ENCODE peak calls at places on chromosomes 7 and 10, in four cellular contexts. A is H9, B is H1, M is mesendoderm. H is an unnamed sample.

GRCh38 chr7:157442456-157442855 is 105.7 kb downstream of the DNAJB6 start:
- DNase-seq in A (no peak), B (peak; percentile 24), M (no peak), H (no peak)

GRCh38 chr7:30633223-30633622 is 38.5 kb downstream of the GARS1 start:
- DNase-seq in A (no peak), B (no peak), M (no peak), H (no peak)

GRCh38 chr10:49177391-49178355 is 10.5 kb downstream of the TMEM273 start:
- DNase-seq in A (no peak), B (no peak), M (no peak), H (peak; percentile 96)

GRCh38 chr10:84114088-84114667 is 25.1 kb upstream of the GHITM start:
- DNase-seq in A (no peak), B (peak; percentile 50), M (peak; percentile 49), H (no peak)

GRCh38 chr10:625335-625699 is 64.2 kb downstream of the DIP2C start:
- DNase-seq in A (no peak), B (no peak), M (no peak), H (no peak)

GRCh38 chr10:49252313-49253034 is 46.5 kb upstream of the C10orf71 start:
- DNase-seq in A (no peak), B (no peak), M (no peak), H (no peak)

GRCh38 chr10:132023092-132023811 is 41.5 kb upstream of the BNIP3 start:
- DNase-seq in A (peak; percentile 85), B (peak; percentile 94), M (peak; percentile 79), H (peak; percentile 72)

GRCh38 chr10:26770069-26770468 is 72.6 kb downstream of the PDSS1 start:
- DNase-seq in A (no peak), B (no peak), M (no peak), H (no peak)

GRCh38 chr7:120170384-120170783 is 102.6 kb upstream of the KCND2 start:
- DNase-seq in A (no peak), B (no peak), M (no peak), H (no peak)

GRCh38 chr7:114087674-114088539 is 169.1 kb upstream of the PPP1R3A start:
- DNase-seq in A (peak; percentile 52), B (peak; percentile 63), M (peak; percentile 67), H (no peak)

GRCh38 chr7:81926154-81926553 is 156.3 kb upstream of the HGF start:
- DNase-seq in A (no peak), B (no peak), M (no peak), H (peak; percentile 39)

GRCh38 chr10:74282151-74282852 is 131.3 kb downstream of the ADK start:
- DNase-seq in A (no peak), B (no peak), M (no peak), H (peak; percentile 69)

GRCh38 chr10:100009793-100010676 is at the start of gene DNMBP:
- DNase-seq in A (peak; percentile 85), B (peak; percentile 92), M (peak; percentile 91), H (peak; percentile 79)

GRCh38 chr7:27608776-27609495 is 53.7 kb downstream of the HIBADH start:
- DNase-seq in A (no peak), B (no peak), M (peak; percentile 41), H (no peak)

GRCh38 chr7:50317697-50318640 is 13.5 kb downstream of the IKZF1 start:
- DNase-seq in A (no peak), B (no peak), M (no peak), H (no peak)

GRCh38 chr7:90250601-90251303 is 5.8 kb downstream of the CFAP69 start:
- DNase-seq in A (no peak), B (no peak), M (peak; percentile 33), H (peak; percentile 40)

GRCh38 chr10:8297107-8297506 is 242.6 kb downstream of the GATA3 start:
- DNase-seq in A (no peak), B (no peak), M (no peak), H (no peak)

GRCh38 chr7:155198901-155199845 is 98.5 kb upstream of the INSIG1 start:
- DNase-seq in A (no peak), B (no peak), M (no peak), H (peak; percentile 88)

GRCh38 chr10:79178614-79179403 is 110.0 kb downstream of the ZMIZ1 start:
- DNase-seq in A (no peak), B (no peak), M (peak; percentile 92), H (peak; percentile 93)

GRCh38 chr7:97772034-97772891 is 40.4 kb downstream of the TAC1 start:
- DNase-seq in A (no peak), B (no peak), M (no peak), H (no peak)

GRCh38 chr10:72784551-72785421 is 92.8 kb downstream of the MCU start:
- DNase-seq in A (no peak), B (no peak), M (peak; percentile 94), H (peak; percentile 92)

GRCh38 chr10:124864421-124865193 is 63.0 kb downstream of the ABRAXAS2 start:
- DNase-seq in A (no peak), B (no peak), M (peak; percentile 48), H (no peak)

GRCh38 chr7:117385340-117386124 is 41.8 kb downstream of the ASZ1 start:
- DNase-seq in A (no peak), B (no peak), M (no peak), H (peak; percentile 53)

GRCh38 chr7:120554960-120555571 is 282.1 kb downstream of the KCND2 start:
- DNase-seq in A (peak; percentile 39), B (peak; percentile 56), M (peak; percentile 71), H (peak; percentile 47)

GRCh38 chr7:143931739-143932138 is 3.3 kb upstream of the OR2F2 start:
- DNase-seq in A (no peak), B (no peak), M (no peak), H (peak; percentile 35)

GRCh38 chr7:51226916-51227535 is 89.6 kb downstream of the COBL start:
- DNase-seq in A (no peak), B (no peak), M (no peak), H (no peak)

GRCh38 chr7:30735631-30736030 is 16.3 kb upstream of the INMT start:
- DNase-seq in A (no peak), B (no peak), M (no peak), H (no peak)

GRCh38 chr7:156121956-156122355 is 309.7 kb upstream of the SHH start:
- DNase-seq in A (no peak), B (no peak), M (no peak), H (no peak)

GRCh38 chr7:36198854-36199266 is 45.8 kb downstream of the EEPD1 start:
- DNase-seq in A (no peak), B (no peak), M (no peak), H (peak; percentile 50)

GRCh38 chr10:92291610-92291859 is 568 bp downstream of the MARCHF5 start:
- DNase-seq in A (no peak), B (no peak), M (peak; percentile 59), H (no peak)

GRCh38 chr7:38858281-38858884 is 50.6 kb downstream of the VPS41 start:
- DNase-seq in A (no peak), B (no peak), M (peak; percentile 39), H (peak; percentile 81)

GRCh38 chr7:44581426-44581906 is 565 bp downstream of the TMED4 start:
- DNase-seq in A (no peak), B (no peak), M (peak; percentile 22), H (no peak)

GRCh38 chr7:126303926-126304325 is 948.8 kb downstream of the GRM8 start:
- DNase-seq in A (no peak), B (no peak), M (no peak), H (no peak)

GRCh38 chr10:14010083-14010551 is 320.6 kb downstream of the FRMD4A start:
- DNase-seq in A (no peak), B (no peak), M (peak; percentile 63), H (peak; percentile 86)

GRCh38 chr10:110237894-110238480 is 30.6 kb downstream of the MXI1 start:
- DNase-seq in A (no peak), B (no peak), M (no peak), H (no peak)

DNA sequence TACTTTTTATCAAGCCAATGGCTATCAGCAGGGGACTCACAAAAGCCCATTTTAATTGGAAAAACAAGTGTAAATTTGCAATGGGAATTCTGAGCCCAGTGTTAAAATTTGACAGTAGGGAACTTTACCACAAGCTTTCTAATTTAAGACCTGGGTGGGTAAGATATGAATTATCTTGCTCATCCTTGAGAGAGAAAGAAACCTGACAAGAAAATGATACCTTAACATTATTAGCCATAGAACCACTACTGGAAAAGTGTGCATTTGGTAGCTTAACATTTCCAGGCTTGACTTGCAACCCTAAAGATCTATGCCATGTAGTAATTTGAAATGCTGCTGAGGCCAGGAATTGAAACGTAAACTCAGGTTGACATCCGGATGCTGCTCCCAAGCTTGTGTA is 2.7 kb upstream of the ST8SIA6 start:
- DNase-seq in A (no peak), B (no peak), M (no peak), H (no peak)
- H4K5ac ChIP-seq in A (no peak overlapping the region), B (no peak overlapping the region), M (no peak overlapping the region), H (no peak overlapping the region)

GRCh38 chr10:102631525-102632393 is 12.5 kb upstream of the TRIM8 start:
- DNase-seq in A (no peak), B (no peak), M (no peak), H (no peak)
- H2BK120ac ChIP-seq in A (no peak overlapping the region), B (no peak overlapping the region), M (no peak overlapping the region), H (peak overlapping the region; percentile 99)

GRCh38 chr7:111196655-111197054 is 105.7 kb downstream of the LRRN3 start:
- DNase-seq in A (no peak), B (no peak), M (no peak), H (no peak)

GRCh38 chr7:111192614-111193053 is 101.7 kb downstream of the LRRN3 start:
- DNase-seq in A (no peak), B (no peak), M (no peak), H (no peak)

GRCh38 chr7:111184960-111185359 is 94.0 kb downstream of the LRRN3 start:
- DNase-seq in A (no peak), B (no peak), M (no peak), H (no peak)

DNA sequence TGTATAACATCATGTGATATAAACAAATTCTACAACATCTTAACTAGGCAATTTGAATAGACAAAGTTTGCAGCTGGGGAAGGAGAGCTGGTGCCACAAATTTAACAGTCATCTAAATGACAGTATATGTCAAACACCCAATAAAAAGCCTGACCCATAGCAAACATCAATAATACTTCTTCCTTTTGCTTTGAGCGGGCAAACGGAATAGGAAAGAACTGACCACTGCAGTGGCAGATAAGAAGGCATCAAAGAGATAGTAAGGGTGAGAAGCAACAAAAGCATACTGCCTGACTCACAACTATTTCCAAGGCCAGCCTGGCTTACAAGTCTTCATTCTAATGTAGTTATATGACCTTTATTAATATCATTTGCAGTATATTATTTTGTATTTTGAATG is 99.9 kb downstream of the LRRN3 start:
- DNase-seq in A (no peak), B (no peak), M (no peak), H (no peak)
- H4K5ac ChIP-seq in A (no peak overlapping the region), B (no peak overlapping the region), M (no peak overlapping the region), H (no peak overlapping the region)

GRCh38 chr10:33114451-33114944 is 156.5 kb upstream of the ITGB1 start:
- DNase-seq in A (no peak), B (no peak), M (no peak), H (peak; percentile 67)
- H2BK120ac ChIP-seq in A (no peak overlapping the region), B (no peak overlapping the region), M (no peak overlapping the region), H (peak overlapping the region; percentile 84)

H was measured in IMR-90.